ENCODE peak calls at places on chromosomes 11 and 22, in five cellular contexts. One of them, this sample, is unnamed.

GRCh38 chr22:20127318-20127868 is 4.2 kb upstream of the ZDHHC8 start:
- DNase-seq in H1: no peak
- DNase-seq in trophoblast cell: no peak
- DNase-seq in mesenchymal stem cell: no peak
- DNase-seq in H9: no peak
- DNase-seq in this sample: no peak

GRCh38 chr22:41579297-41579996 is 10.2 kb downstream of the PMM1 start:
- DNase-seq in H1: no peak
- DNase-seq in trophoblast cell: no peak
- DNase-seq in mesenchymal stem cell: no peak
- DNase-seq in H9: no peak
- DNase-seq in this sample: no peak

GRCh38 chr22:43432883-43433415 is 21.1 kb downstream of the MPPED1 start:
- DNase-seq in H1: no peak
- DNase-seq in trophoblast cell: no peak
- DNase-seq in mesenchymal stem cell: no peak
- DNase-seq in H9: no peak
- DNase-seq in this sample: no peak

GRCh38 chr22:48629631-48630443 is 1197.8 kb downstream of the BRD1 start:
- DNase-seq in H1: no peak
- DNase-seq in trophoblast cell: no peak
- DNase-seq in mesenchymal stem cell: no peak
- DNase-seq in H9: no peak
- DNase-seq in this sample: no peak

GRCh38 chr22:45537734-45538181 is 35.1 kb downstream of the FBLN1 start:
- DNase-seq in H1: no peak
- DNase-seq in trophoblast cell: no peak
- DNase-seq in mesenchymal stem cell: no peak
- DNase-seq in H9: no peak
- DNase-seq in this sample: no peak

GRCh38 chr11:84390441-84391078 is 1104.4 kb upstream of the CCDC90B start:
- DNase-seq in H1: no peak
- DNase-seq in trophoblast cell: no peak
- DNase-seq in mesenchymal stem cell: no peak
- DNase-seq in H9: peak
- DNase-seq in this sample: peak

GRCh38 chr11:36333468-36333867 is 37.4 kb downstream of the PRR5L start:
- DNase-seq in H1: no peak
- DNase-seq in trophoblast cell: no peak
- DNase-seq in mesenchymal stem cell: peak
- DNase-seq in H9: no peak
- DNase-seq in this sample: no peak

GRCh38 chr11:122584670-122585069 is 70.9 kb upstream of the UBASH3B start:
- DNase-seq in H1: no peak
- DNase-seq in trophoblast cell: peak
- DNase-seq in mesenchymal stem cell: peak
- DNase-seq in H9: no peak
- DNase-seq in this sample: no peak

GRCh38 chr11:104870910-104871309 is 27.4 kb downstream of the CASP12 start:
- DNase-seq in H1: no peak
- DNase-seq in trophoblast cell: no peak
- DNase-seq in mesenchymal stem cell: peak
- DNase-seq in H9: no peak
- DNase-seq in this sample: no peak

GRCh38 chr11:5123802-5124521 is 14.2 kb downstream of the OR52A5 start:
- DNase-seq in H1: peak
- DNase-seq in trophoblast cell: peak
- DNase-seq in mesenchymal stem cell: peak
- DNase-seq in H9: peak
- DNase-seq in this sample: peak

GRCh38 chr11:69909561-69910518 is 90.6 kb upstream of the FGF3 start:
- DNase-seq in H1: no peak
- DNase-seq in trophoblast cell: no peak
- DNase-seq in mesenchymal stem cell: no peak
- DNase-seq in H9: no peak
- DNase-seq in this sample: no peak

GRCh38 chr22:27975381-27976013 is 56.4 kb upstream of the PITPNB start:
- DNase-seq in H1: no peak
- DNase-seq in trophoblast cell: no peak
- DNase-seq in mesenchymal stem cell: no peak
- DNase-seq in H9: no peak
- DNase-seq in this sample: no peak

GRCh38 chr11:125070699-125071254 is 7.7 kb downstream of the SLC37A2 start:
- DNase-seq in H1: no peak
- DNase-seq in trophoblast cell: peak
- DNase-seq in mesenchymal stem cell: peak
- DNase-seq in H9: no peak
- DNase-seq in this sample: no peak

GRCh38 chr11:125072210-125072960 is 9.3 kb downstream of the SLC37A2 start:
- DNase-seq in H1: no peak
- DNase-seq in trophoblast cell: peak
- DNase-seq in mesenchymal stem cell: no peak
- DNase-seq in H9: no peak
- DNase-seq in this sample: no peak

GRCh38 chr11:125071831-125072209 is 8.7 kb downstream of the SLC37A2 start:
- DNase-seq in H1: no peak
- DNase-seq in trophoblast cell: no peak
- DNase-seq in mesenchymal stem cell: no peak
- DNase-seq in H9: no peak
- DNase-seq in this sample: no peak

GRCh38 chr11:125069796-125070195 is 6.7 kb downstream of the SLC37A2 start:
- DNase-seq in H1: no peak
- DNase-seq in trophoblast cell: no peak
- DNase-seq in mesenchymal stem cell: no peak
- DNase-seq in H9: peak
- DNase-seq in this sample: no peak

GRCh38 chr11:125071408-125071807 is 8.3 kb downstream of the SLC37A2 start:
- DNase-seq in H1: no peak
- DNase-seq in trophoblast cell: no peak
- DNase-seq in mesenchymal stem cell: no peak
- DNase-seq in H9: peak
- DNase-seq in this sample: no peak
- H2BK12ac ChIP-seq in H1: no peak
- H2BK12ac ChIP-seq in trophoblast cell: no peak
- H2BK12ac ChIP-seq in mesenchymal stem cell: no peak
- H2BK12ac ChIP-seq in H9: no peak
- H2BK12ac ChIP-seq in this sample: no peak

DNA sequence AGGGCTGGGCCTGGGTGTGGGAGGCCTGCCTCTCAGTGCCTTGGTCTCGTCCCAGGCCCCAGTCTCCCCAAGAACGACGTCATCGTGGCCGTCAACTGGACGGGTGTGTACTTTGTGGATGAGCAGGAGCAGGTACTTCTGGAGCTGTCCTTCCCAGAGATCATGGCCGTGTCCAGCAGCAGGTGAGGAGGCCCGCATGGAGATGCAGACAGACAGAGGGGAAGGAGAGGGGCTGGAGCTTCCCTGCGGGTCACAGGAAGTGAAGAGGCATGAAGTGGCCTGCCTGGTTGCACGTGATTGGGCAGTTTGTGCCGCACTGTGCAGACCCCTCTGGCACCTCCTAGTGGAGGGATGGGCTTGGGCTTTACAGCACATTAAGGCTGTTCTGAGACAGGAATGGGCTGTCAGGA is 70.4 kb downstream of the MYO7A start:
- DNase-seq in H1: peak
- DNase-seq in trophoblast cell: peak
- DNase-seq in mesenchymal stem cell: no peak
- DNase-seq in H9: peak
- DNase-seq in this sample: no peak
- H3K18ac ChIP-seq in H1: peak
- H3K18ac ChIP-seq in trophoblast cell: no peak
- H3K18ac ChIP-seq in mesenchymal stem cell: no peak
- H3K18ac ChIP-seq in H9: no peak
- H3K18ac ChIP-seq in this sample: peak

GRCh38 chr11:117930668-117931330 is 1.6 kb upstream of the TMPRSS13 start:
- DNase-seq in H1: no peak
- DNase-seq in trophoblast cell: no peak
- DNase-seq in mesenchymal stem cell: no peak
- DNase-seq in H9: no peak
- DNase-seq in this sample: no peak
- H2AFZ ChIP-seq in H1: no peak
- H2AFZ ChIP-seq in trophoblast cell: peak
- H2AFZ ChIP-seq in mesenchymal stem cell: no peak
- H2AFZ ChIP-seq in H9: no peak
- H2AFZ ChIP-seq in this sample: no peak

GRCh38 chr22:31919730-31920129 is 24.6 kb upstream of the YWHAH start:
- DNase-seq in H1: no peak
- DNase-seq in trophoblast cell: no peak
- DNase-seq in mesenchymal stem cell: no peak
- DNase-seq in H9: no peak
- DNase-seq in this sample: no peak

GRCh38 chr22:31921106-31921505 is 23.2 kb upstream of the YWHAH start:
- DNase-seq in H1: no peak
- DNase-seq in trophoblast cell: no peak
- DNase-seq in mesenchymal stem cell: no peak
- DNase-seq in H9: no peak
- DNase-seq in this sample: no peak

GRCh38 chr22:31915499-31916065 is 28.8 kb upstream of the YWHAH start:
- DNase-seq in H1: no peak
- DNase-seq in trophoblast cell: peak
- DNase-seq in mesenchymal stem cell: no peak
- DNase-seq in H9: no peak
- DNase-seq in this sample: no peak

GRCh38 chr22:31920306-31920705 is 24.0 kb upstream of the YWHAH start:
- DNase-seq in H1: no peak
- DNase-seq in trophoblast cell: no peak
- DNase-seq in mesenchymal stem cell: no peak
- DNase-seq in H9: no peak
- DNase-seq in this sample: no peak

DNA sequence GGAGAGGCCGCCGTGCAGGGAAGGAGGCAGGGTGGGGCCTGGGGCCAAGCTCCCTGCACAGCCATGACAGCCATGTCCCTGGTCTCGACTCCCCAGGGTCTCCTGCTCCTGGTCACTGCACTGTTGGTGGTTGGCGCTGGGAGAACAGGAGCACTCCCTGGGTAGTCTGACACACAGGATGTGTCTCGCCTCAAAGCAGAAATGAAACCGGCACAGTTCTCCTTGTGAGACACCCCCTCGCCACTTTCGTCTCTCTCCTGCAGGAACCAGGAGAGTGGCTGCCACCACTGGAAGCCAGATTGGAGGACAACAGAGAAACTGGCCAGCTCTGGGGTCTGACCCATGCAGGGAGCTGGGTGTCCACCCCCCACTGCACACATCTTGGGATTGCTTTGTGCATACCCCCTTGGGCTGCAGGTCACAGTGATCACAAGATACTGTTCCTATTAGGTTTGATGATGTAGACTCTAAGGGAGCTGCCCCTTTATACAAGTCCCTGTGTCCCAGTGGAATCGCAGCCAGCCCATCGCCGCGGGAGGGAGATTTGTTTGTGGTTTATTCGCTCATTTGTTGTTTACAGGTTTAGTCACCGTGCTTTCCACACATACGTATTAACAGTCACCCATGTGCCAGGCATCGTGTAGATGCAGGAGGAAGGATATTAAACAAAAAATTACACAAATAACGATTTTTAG is 27.0 kb upstream of the YWHAH start:
- DNase-seq in H1: no peak
- DNase-seq in trophoblast cell: no peak
- DNase-seq in mesenchymal stem cell: no peak
- DNase-seq in H9: no peak
- DNase-seq in this sample: no peak
- H2BK12ac ChIP-seq in H1: no peak
- H2BK12ac ChIP-seq in trophoblast cell: no peak
- H2BK12ac ChIP-seq in mesenchymal stem cell: no peak
- H2BK12ac ChIP-seq in H9: no peak
- H2BK12ac ChIP-seq in this sample: peak

GRCh38 chr11:18105086-18105801 is 638 bp downstream of the SAAL1 start:
- DNase-seq in H1: no peak
- DNase-seq in trophoblast cell: no peak
- DNase-seq in mesenchymal stem cell: peak
- DNase-seq in H9: no peak
- DNase-seq in this sample: no peak
- H3K18ac ChIP-seq in H1: peak
- H3K18ac ChIP-seq in trophoblast cell: peak
- H3K18ac ChIP-seq in mesenchymal stem cell: peak
- H3K18ac ChIP-seq in H9: no peak
- H3K18ac ChIP-seq in this sample: peak

GRCh38 chr11:125921042-125921441 is 16.7 kb downstream of the DDX25 start:
- DNase-seq in H1: no peak
- DNase-seq in trophoblast cell: no peak
- DNase-seq in mesenchymal stem cell: no peak
- DNase-seq in H9: no peak
- DNase-seq in this sample: no peak

GRCh38 chr11:125922156-125922555 is 17.8 kb downstream of the DDX25 start:
- DNase-seq in H1: no peak
- DNase-seq in trophoblast cell: no peak
- DNase-seq in mesenchymal stem cell: no peak
- DNase-seq in H9: no peak
- DNase-seq in this sample: no peak

GRCh38 chr11:125923633-125924032 is 19.3 kb downstream of the DDX25 start:
- DNase-seq in H1: no peak
- DNase-seq in trophoblast cell: no peak
- DNase-seq in mesenchymal stem cell: no peak
- DNase-seq in H9: no peak
- DNase-seq in this sample: no peak

GRCh38 chr11:125924384-125925007 is 20.2 kb downstream of the DDX25 start:
- DNase-seq in H1: no peak
- DNase-seq in trophoblast cell: no peak
- DNase-seq in mesenchymal stem cell: no peak
- DNase-seq in H9: no peak
- DNase-seq in this sample: no peak

GRCh38 chr11:125923012-125923579 is 18.8 kb downstream of the DDX25 start:
- DNase-seq in H1: peak
- DNase-seq in trophoblast cell: peak
- DNase-seq in mesenchymal stem cell: peak
- DNase-seq in H9: peak
- DNase-seq in this sample: peak
- H2AFZ ChIP-seq in H1: no peak
- H2AFZ ChIP-seq in trophoblast cell: no peak
- H2AFZ ChIP-seq in mesenchymal stem cell: no peak
- H2AFZ ChIP-seq in H9: no peak
- H2AFZ ChIP-seq in this sample: no peak

GRCh38 chr11:17275376-17276235 is 933 bp upstream of the NUCB2 start:
- DNase-seq in H1: no peak
- DNase-seq in trophoblast cell: peak
- DNase-seq in mesenchymal stem cell: no peak
- DNase-seq in H9: no peak
- DNase-seq in this sample: no peak
- H2BK12ac ChIP-seq in H1: no peak
- H2BK12ac ChIP-seq in trophoblast cell: peak
- H2BK12ac ChIP-seq in mesenchymal stem cell: no peak
- H2BK12ac ChIP-seq in H9: no peak
- H2BK12ac ChIP-seq in this sample: no peak